ENCODE peak calls at places on chromosomes 13 and 19, in ten cellular contexts. One of them, this sample, is unnamed.

GRCh38 chr13:112248909-112249592 is 127.1 kb upstream of the SPACA7 start:
- DNase-seq in tibial nerve: no peak
- DNase-seq in OCI-LY7: no peak
- DNase-seq in fibroblast of the aortic adventitia: no peak
- DNase-seq in Peyer's patch: no peak
- DNase-seq in uterus: no peak
- DNase-seq in astrocyte: no peak
- DNase-seq in thoracic aorta: no peak
- DNase-seq in psoas muscle: no peak
- DNase-seq in fibroblast of lung: no peak
- DNase-seq in this sample: no peak

GRCh38 chr19:34733266-34733825 is 697 bp upstream of the ZNF181 start:
- DNase-seq in tibial nerve: peak
- DNase-seq in OCI-LY7: peak
- DNase-seq in fibroblast of the aortic adventitia: no peak
- DNase-seq in Peyer's patch: no peak
- DNase-seq in uterus: no peak
- DNase-seq in astrocyte: no peak
- DNase-seq in thoracic aorta: peak
- DNase-seq in psoas muscle: peak
- DNase-seq in fibroblast of lung: no peak
- DNase-seq in this sample: no peak

GRCh38 chr19:2983351-2984195 is 6.2 kb downstream of the TLE6 start:
- DNase-seq in tibial nerve: peak
- DNase-seq in OCI-LY7: peak
- DNase-seq in fibroblast of the aortic adventitia: peak
- DNase-seq in Peyer's patch: no peak
- DNase-seq in uterus: peak
- DNase-seq in astrocyte: peak
- DNase-seq in thoracic aorta: no peak
- DNase-seq in psoas muscle: peak
- DNase-seq in fibroblast of lung: peak
- DNase-seq in this sample: no peak

GRCh38 chr19:19385131-19385899 is 20.2 kb upstream of the GATAD2A start:
- DNase-seq in tibial nerve: peak
- DNase-seq in OCI-LY7: peak
- DNase-seq in fibroblast of the aortic adventitia: peak
- DNase-seq in Peyer's patch: peak
- DNase-seq in uterus: peak
- DNase-seq in astrocyte: peak
- DNase-seq in thoracic aorta: peak
- DNase-seq in psoas muscle: peak
- DNase-seq in fibroblast of lung: peak
- DNase-seq in this sample: peak

GRCh38 chr13:48304132-48304876 is 753 bp downstream of the RB1 start:
- DNase-seq in tibial nerve: peak
- DNase-seq in OCI-LY7: peak
- DNase-seq in fibroblast of the aortic adventitia: peak
- DNase-seq in Peyer's patch: peak
- DNase-seq in uterus: peak
- DNase-seq in astrocyte: peak
- DNase-seq in thoracic aorta: no peak
- DNase-seq in psoas muscle: peak
- DNase-seq in fibroblast of lung: peak
- DNase-seq in this sample: peak

GRCh38 chr19:41551711-41552110 is 24.3 kb upstream of the CEACAM21 start:
- DNase-seq in tibial nerve: no peak
- DNase-seq in OCI-LY7: peak
- DNase-seq in fibroblast of the aortic adventitia: no peak
- DNase-seq in Peyer's patch: no peak
- DNase-seq in uterus: no peak
- DNase-seq in astrocyte: no peak
- DNase-seq in thoracic aorta: no peak
- DNase-seq in psoas muscle: no peak
- DNase-seq in fibroblast of lung: no peak
- DNase-seq in this sample: no peak

GRCh38 chr13:82298110-82298509 is 1584.2 kb downstream of the SLITRK1 start:
- DNase-seq in tibial nerve: no peak
- DNase-seq in OCI-LY7: no peak
- DNase-seq in fibroblast of the aortic adventitia: no peak
- DNase-seq in Peyer's patch: no peak
- DNase-seq in uterus: no peak
- DNase-seq in astrocyte: no peak
- DNase-seq in thoracic aorta: no peak
- DNase-seq in psoas muscle: no peak
- DNase-seq in fibroblast of lung: no peak
- DNase-seq in this sample: no peak

GRCh38 chr19:2719232-2719735 is 1.9 kb downstream of the DIRAS1 start:
- DNase-seq in tibial nerve: no peak
- DNase-seq in OCI-LY7: no peak
- DNase-seq in fibroblast of the aortic adventitia: no peak
- DNase-seq in Peyer's patch: no peak
- DNase-seq in uterus: no peak
- DNase-seq in astrocyte: no peak
- DNase-seq in thoracic aorta: no peak
- DNase-seq in psoas muscle: no peak
- DNase-seq in fibroblast of lung: no peak
- DNase-seq in this sample: no peak

GRCh38 chr19:43534305-43534612 is 1.3 kb downstream of the ZNF575 start:
- DNase-seq in tibial nerve: no peak
- DNase-seq in OCI-LY7: no peak
- DNase-seq in fibroblast of the aortic adventitia: no peak
- DNase-seq in Peyer's patch: no peak
- DNase-seq in uterus: no peak
- DNase-seq in astrocyte: no peak
- DNase-seq in thoracic aorta: no peak
- DNase-seq in psoas muscle: no peak
- DNase-seq in fibroblast of lung: no peak
- DNase-seq in this sample: no peak

DNA sequence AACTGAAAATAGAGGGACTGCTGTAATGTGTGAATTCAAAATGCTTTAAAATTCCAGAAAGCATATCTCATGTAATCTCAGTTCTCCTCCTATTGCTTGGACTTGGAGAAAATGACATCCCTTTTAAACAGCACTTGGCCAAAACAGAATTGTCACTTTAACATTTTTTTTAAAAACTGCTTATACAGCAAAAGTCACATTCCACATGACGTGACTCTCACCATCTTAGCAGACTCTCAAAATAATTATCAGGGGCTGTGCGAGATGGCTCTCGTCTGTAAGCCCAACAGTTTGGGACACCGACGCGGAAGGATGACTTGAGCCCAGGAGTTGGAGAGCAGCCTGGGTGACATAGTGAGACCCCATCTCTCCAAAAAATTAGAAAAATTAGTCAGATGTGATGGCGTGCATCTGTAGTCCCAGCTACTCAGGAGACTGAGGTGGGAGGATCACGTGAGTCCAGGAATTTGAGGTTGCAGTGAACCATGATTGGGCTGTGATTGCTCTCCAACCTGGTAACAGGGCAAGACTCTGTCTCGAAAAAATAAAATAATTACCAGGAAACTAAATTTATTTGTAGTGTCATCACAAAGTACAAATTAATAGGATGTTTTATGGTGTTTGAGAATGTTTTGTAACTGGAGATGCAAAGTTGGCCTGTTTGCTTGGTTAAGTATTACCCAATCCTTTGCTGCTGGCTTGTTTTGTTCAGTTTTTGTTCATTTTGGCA is 8.8 kb downstream of the SAFB start:
- DNase-seq in tibial nerve: no peak
- DNase-seq in OCI-LY7: no peak
- DNase-seq in fibroblast of the aortic adventitia: peak
- DNase-seq in Peyer's patch: no peak
- DNase-seq in uterus: peak
- DNase-seq in astrocyte: no peak
- DNase-seq in thoracic aorta: no peak
- DNase-seq in psoas muscle: no peak
- DNase-seq in fibroblast of lung: no peak
- DNase-seq in this sample: no peak
- H3K4me3 ChIP-seq in tibial nerve: no peak
- H3K4me3 ChIP-seq in OCI-LY7: no peak
- H3K4me3 ChIP-seq in fibroblast of the aortic adventitia: no peak
- H3K4me3 ChIP-seq in Peyer's patch: no peak
- H3K4me3 ChIP-seq in uterus: no peak
- H3K4me3 ChIP-seq in astrocyte: no peak
- H3K4me3 ChIP-seq in thoracic aorta: peak
- H3K4me3 ChIP-seq in psoas muscle: peak
- H3K4me3 ChIP-seq in fibroblast of lung: no peak
- H3K4me3 ChIP-seq in this sample: peak

GRCh38 chr13:73722120-73722519 is 412.1 kb downstream of the KLF12 start:
- DNase-seq in tibial nerve: no peak
- DNase-seq in OCI-LY7: peak
- DNase-seq in fibroblast of the aortic adventitia: peak
- DNase-seq in Peyer's patch: no peak
- DNase-seq in uterus: no peak
- DNase-seq in astrocyte: peak
- DNase-seq in thoracic aorta: no peak
- DNase-seq in psoas muscle: no peak
- DNase-seq in fibroblast of lung: peak
- DNase-seq in this sample: peak
- TF ChIP-seq CTCF in tibial nerve: no peak
- TF ChIP-seq CTCF in OCI-LY7: peak
- TF ChIP-seq CTCF in fibroblast of the aortic adventitia: peak
- TF ChIP-seq CTCF in Peyer's patch: peak
- TF ChIP-seq CTCF in uterus: no peak
- TF ChIP-seq CTCF in astrocyte: peak
- TF ChIP-seq CTCF in thoracic aorta: no peak
- TF ChIP-seq CTCF in psoas muscle: no peak
- TF ChIP-seq CTCF in fibroblast of lung: peak
- TF ChIP-seq CTCF in this sample: peak

GRCh38 chr19:47273313-47274070 is 1.2 kb upstream of the INAFM1 start:
- DNase-seq in tibial nerve: peak
- DNase-seq in OCI-LY7: peak
- DNase-seq in fibroblast of the aortic adventitia: peak
- DNase-seq in Peyer's patch: peak
- DNase-seq in uterus: peak
- DNase-seq in astrocyte: peak
- DNase-seq in thoracic aorta: peak
- DNase-seq in psoas muscle: peak
- DNase-seq in fibroblast of lung: peak
- DNase-seq in this sample: peak

GRCh38 chr19:47274891-47275865 is 493 bp downstream of the INAFM1 start:
- DNase-seq in tibial nerve: no peak
- DNase-seq in OCI-LY7: no peak
- DNase-seq in fibroblast of the aortic adventitia: no peak
- DNase-seq in Peyer's patch: peak
- DNase-seq in uterus: peak
- DNase-seq in astrocyte: peak
- DNase-seq in thoracic aorta: no peak
- DNase-seq in psoas muscle: no peak
- DNase-seq in fibroblast of lung: peak
- DNase-seq in this sample: peak

GRCh38 chr19:47274071-47274890 is at the start of gene INAFM1:
- DNase-seq in tibial nerve: peak
- DNase-seq in OCI-LY7: peak
- DNase-seq in fibroblast of the aortic adventitia: peak
- DNase-seq in Peyer's patch: peak
- DNase-seq in uterus: peak
- DNase-seq in astrocyte: peak
- DNase-seq in thoracic aorta: peak
- DNase-seq in psoas muscle: peak
- DNase-seq in fibroblast of lung: peak
- DNase-seq in this sample: peak

GRCh38 chr19:47272448-47273312 is 2.0 kb upstream of the INAFM1 start:
- DNase-seq in tibial nerve: peak
- DNase-seq in OCI-LY7: no peak
- DNase-seq in fibroblast of the aortic adventitia: peak
- DNase-seq in Peyer's patch: no peak
- DNase-seq in uterus: no peak
- DNase-seq in astrocyte: peak
- DNase-seq in thoracic aorta: peak
- DNase-seq in psoas muscle: no peak
- DNase-seq in fibroblast of lung: peak
- DNase-seq in this sample: no peak

GRCh38 chr19:47275866-47276461 is 1.3 kb downstream of the INAFM1 start:
- DNase-seq in tibial nerve: peak
- DNase-seq in OCI-LY7: no peak
- DNase-seq in fibroblast of the aortic adventitia: peak
- DNase-seq in Peyer's patch: no peak
- DNase-seq in uterus: peak
- DNase-seq in astrocyte: peak
- DNase-seq in thoracic aorta: no peak
- DNase-seq in psoas muscle: peak
- DNase-seq in fibroblast of lung: peak
- DNase-seq in this sample: peak
- H3K4me3 ChIP-seq in tibial nerve: no peak
- H3K4me3 ChIP-seq in OCI-LY7: no peak
- H3K4me3 ChIP-seq in fibroblast of the aortic adventitia: peak
- H3K4me3 ChIP-seq in Peyer's patch: no peak
- H3K4me3 ChIP-seq in uterus: peak
- H3K4me3 ChIP-seq in astrocyte: no peak
- H3K4me3 ChIP-seq in thoracic aorta: peak
- H3K4me3 ChIP-seq in psoas muscle: peak
- H3K4me3 ChIP-seq in fibroblast of lung: peak
- H3K4me3 ChIP-seq in this sample: peak

GRCh38 chr19:6020972-6021805 is 43.2 kb upstream of the RANBP3 start:
- DNase-seq in tibial nerve: no peak
- DNase-seq in OCI-LY7: no peak
- DNase-seq in fibroblast of the aortic adventitia: no peak
- DNase-seq in Peyer's patch: peak
- DNase-seq in uterus: no peak
- DNase-seq in astrocyte: no peak
- DNase-seq in thoracic aorta: no peak
- DNase-seq in psoas muscle: peak
- DNase-seq in fibroblast of lung: no peak
- DNase-seq in this sample: no peak

GRCh38 chr19:6020166-6020967 is 42.4 kb upstream of the RANBP3 start:
- DNase-seq in tibial nerve: no peak
- DNase-seq in OCI-LY7: no peak
- DNase-seq in fibroblast of the aortic adventitia: no peak
- DNase-seq in Peyer's patch: peak
- DNase-seq in uterus: no peak
- DNase-seq in astrocyte: no peak
- DNase-seq in thoracic aorta: no peak
- DNase-seq in psoas muscle: peak
- DNase-seq in fibroblast of lung: no peak
- DNase-seq in this sample: no peak

GRCh38 chr19:6015841-6016545 is 38.1 kb upstream of the RANBP3 start:
- DNase-seq in tibial nerve: no peak
- DNase-seq in OCI-LY7: no peak
- DNase-seq in fibroblast of the aortic adventitia: no peak
- DNase-seq in Peyer's patch: peak
- DNase-seq in uterus: no peak
- DNase-seq in astrocyte: no peak
- DNase-seq in thoracic aorta: no peak
- DNase-seq in psoas muscle: peak
- DNase-seq in fibroblast of lung: no peak
- DNase-seq in this sample: no peak

GRCh38 chr19:6017576-6017975 is 39.6 kb upstream of the RANBP3 start:
- DNase-seq in tibial nerve: no peak
- DNase-seq in OCI-LY7: no peak
- DNase-seq in fibroblast of the aortic adventitia: no peak
- DNase-seq in Peyer's patch: no peak
- DNase-seq in uterus: no peak
- DNase-seq in astrocyte: no peak
- DNase-seq in thoracic aorta: no peak
- DNase-seq in psoas muscle: peak
- DNase-seq in fibroblast of lung: no peak
- DNase-seq in this sample: no peak

DNA sequence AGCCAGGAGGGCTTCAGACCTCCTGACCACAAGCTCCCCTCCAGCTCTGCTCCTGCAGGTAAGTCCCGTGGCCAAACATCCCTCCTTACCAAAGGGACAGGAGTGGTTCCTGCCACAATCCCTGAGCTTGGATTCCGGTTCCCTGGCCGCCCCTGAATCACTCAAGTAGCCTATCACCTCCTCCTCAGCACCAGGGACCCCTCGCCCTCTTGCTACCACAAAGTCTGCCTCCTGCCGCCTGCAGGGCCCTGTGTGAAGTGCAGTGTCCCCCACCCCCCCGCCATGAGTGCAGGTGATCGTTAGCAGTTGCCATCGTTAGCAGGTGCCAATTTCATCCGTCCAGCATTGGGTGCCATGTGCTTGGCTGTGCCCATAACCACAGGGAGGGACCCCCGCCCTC is 40.8 kb upstream of the RANBP3 start:
- DNase-seq in tibial nerve: no peak
- DNase-seq in OCI-LY7: peak
- DNase-seq in fibroblast of the aortic adventitia: no peak
- DNase-seq in Peyer's patch: peak
- DNase-seq in uterus: no peak
- DNase-seq in astrocyte: no peak
- DNase-seq in thoracic aorta: no peak
- DNase-seq in psoas muscle: peak
- DNase-seq in fibroblast of lung: no peak
- DNase-seq in this sample: no peak
- TF ChIP-seq CTCF in tibial nerve: no peak
- TF ChIP-seq CTCF in OCI-LY7: peak
- TF ChIP-seq CTCF in fibroblast of the aortic adventitia: no peak
- TF ChIP-seq CTCF in Peyer's patch: no peak
- TF ChIP-seq CTCF in uterus: no peak
- TF ChIP-seq CTCF in astrocyte: no peak
- TF ChIP-seq CTCF in thoracic aorta: no peak
- TF ChIP-seq CTCF in psoas muscle: no peak
- TF ChIP-seq CTCF in fibroblast of lung: peak
- TF ChIP-seq CTCF in this sample: no peak

This sample was measured in foreskin fibroblast.